ENCODE peak calls at places on chromosomes 2 and 18, in five cellular contexts. M is effector memory CD8-positive, alpha-beta T cell; L is uterus; B is T-helper 2 cell; H is naive thymus-derived CD8-positive, alpha-beta T cell. Y is an unnamed sample.
A peak's percentile ranks its signal among the peaks of the same experiment; 100 is the strongest.

GRCh38 chr18:74476154-74476553 is 19.0 kb upstream of the DIPK1C start:
- DNase-seq in M (no peak), L (peak; percentile 25), B (no peak), H (no peak), Y (no peak)

GRCh38 chr2:233416706-233417105 is 62.4 kb downstream of the DGKD start:
- DNase-seq in M (no peak), L (no peak), B (no peak), H (no peak), Y (no peak)

GRCh38 chr18:50982802-50983179 is 15.0 kb downstream of the ELAC1 start:
- DNase-seq in M (no peak), L (no peak), B (no peak), H (no peak), Y (no peak)

GRCh38 chr2:133146893-133147292 is 421.4 kb downstream of the NCKAP5 start:
- DNase-seq in M (no peak), L (no peak), B (no peak), H (no peak), Y (no peak)

GRCh38 chr2:98908909-98909308 is 27.1 kb downstream of the CRACDL start:
- DNase-seq in M (no peak), L (no peak), B (no peak), H (no peak), Y (no peak)

GRCh38 chr2:195388024-195388423 is 269.0 kb upstream of the SLC39A10 start:
- DNase-seq in M (no peak), L (no peak), B (no peak), H (peak; percentile 28), Y (no peak)

GRCh38 chr18:5196253-5197031 is 615 bp downstream of the AKAIN1 start:
- DNase-seq in M (no peak), L (no peak), B (no peak), H (no peak), Y (no peak)

GRCh38 chr18:42048150-42048549 is 93.1 kb downstream of the PIK3C3 start:
- DNase-seq in M (no peak), L (no peak), B (no peak), H (no peak), Y (no peak)

GRCh38 chr2:204727368-204727767 is 182.1 kb downstream of the PARD3B start:
- DNase-seq in M (no peak), L (no peak), B (no peak), H (no peak), Y (no peak)

GRCh38 chr2:46806526-46806925 is 109.1 kb downstream of the MCFD2 start:
- DNase-seq in M (no peak), L (no peak), B (no peak), H (no peak), Y (no peak)

GRCh38 chr2:101473911-101474751 is 781 bp downstream of the RFX8 start:
- DNase-seq in M (no peak), L (peak; percentile 43), B (no peak), H (peak; percentile 64), Y (peak; percentile 66)

GRCh38 chr2:26720322-26721166 is 28.0 kb downstream of the KCNK3 start:
- DNase-seq in M (no peak), L (peak; percentile 67), B (no peak), H (no peak), Y (no peak)

GRCh38 chr2:222813177-222813843 is 47.5 kb upstream of the ACSL3 start:
- DNase-seq in M (no peak), L (no peak), B (no peak), H (no peak), Y (no peak)

GRCh38 chr2:138373993-138374408 is 127.6 kb upstream of the SPOPL start:
- DNase-seq in M (no peak), L (no peak), B (no peak), H (no peak), Y (no peak)

GRCh38 chr2:214593723-214594122 is 182.9 kb downstream of the VWC2L start:
- DNase-seq in M (no peak), L (no peak), B (no peak), H (no peak), Y (no peak)

GRCh38 chr2:238695538-238695937 is 152.3 kb upstream of the TWIST2 start:
- DNase-seq in M (no peak), L (peak; percentile 48), B (no peak), H (no peak), Y (no peak)

GRCh38 chr2:30862054-30862651 is 54.9 kb upstream of the CAPN13 start:
- DNase-seq in M (peak; percentile 18), L (no peak), B (no peak), H (peak; percentile 69), Y (no peak)